ENCODE peak calls at places on chromosomes 16 and 17, in eight cellular contexts. One of them, this sample, is unnamed.
A peak's percentile ranks its signal among the peaks of the same experiment; 100 is the strongest.

GRCh38 chr17:57407287-57408063 is 151.2 kb downstream of the MSI2 start:
- DNase-seq in astrocyte of the cerebellum: no peak
- DNase-seq in stimulated activated CD4-positive, alpha-beta T cell treated with anti-CD3 and anti-CD28 coated beads, TNF-alpha, amount 100 ng/mL, for 48 hours: no peak
- DNase-seq in NCI-H2081: peak; percentile 74
- DNase-seq in activated effector memory CD4-positive, alpha-beta T cell treated with anti-CD3 and anti-CD28 coated beads, Interleukin-2, amount 50 U/mL, for 16 hours: no peak
- DNase-seq in head of caudate nucleus: no peak
- DNase-seq in AG09309: no peak
- DNase-seq in H9: no peak
- DNase-seq in this sample: no peak

GRCh38 chr16:89199241-89200123 is 855 bp downstream of the SLC22A31 start:
- DNase-seq in astrocyte of the cerebellum: no peak
- DNase-seq in stimulated activated CD4-positive, alpha-beta T cell treated with anti-CD3 and anti-CD28 coated beads, TNF-alpha, amount 100 ng/mL, for 48 hours: no peak
- DNase-seq in NCI-H2081: no peak
- DNase-seq in activated effector memory CD4-positive, alpha-beta T cell treated with anti-CD3 and anti-CD28 coated beads, Interleukin-2, amount 50 U/mL, for 16 hours: no peak
- DNase-seq in head of caudate nucleus: no peak
- DNase-seq in AG09309: no peak
- DNase-seq in H9: peak; percentile 28
- DNase-seq in this sample: no peak

GRCh38 chr17:1963250-1963649 is 61.9 kb downstream of the RTN4RL1 start:
- DNase-seq in astrocyte of the cerebellum: no peak
- DNase-seq in stimulated activated CD4-positive, alpha-beta T cell treated with anti-CD3 and anti-CD28 coated beads, TNF-alpha, amount 100 ng/mL, for 48 hours: no peak
- DNase-seq in NCI-H2081: no peak
- DNase-seq in activated effector memory CD4-positive, alpha-beta T cell treated with anti-CD3 and anti-CD28 coated beads, Interleukin-2, amount 50 U/mL, for 16 hours: no peak
- DNase-seq in head of caudate nucleus: no peak
- DNase-seq in AG09309: no peak
- DNase-seq in H9: no peak
- DNase-seq in this sample: no peak

GRCh38 chr16:89193021-89193575 is 7.2 kb downstream of the SLC22A31 start:
- DNase-seq in astrocyte of the cerebellum: no peak
- DNase-seq in stimulated activated CD4-positive, alpha-beta T cell treated with anti-CD3 and anti-CD28 coated beads, TNF-alpha, amount 100 ng/mL, for 48 hours: peak; percentile 63
- DNase-seq in NCI-H2081: no peak
- DNase-seq in activated effector memory CD4-positive, alpha-beta T cell treated with anti-CD3 and anti-CD28 coated beads, Interleukin-2, amount 50 U/mL, for 16 hours: peak; percentile 80
- DNase-seq in head of caudate nucleus: no peak
- DNase-seq in AG09309: peak; percentile 7
- DNase-seq in H9: peak; percentile 96
- DNase-seq in this sample: no peak

GRCh38 chr17:38922538-38923291 is 2.7 kb upstream of the LASP1NB start:
- DNase-seq in astrocyte of the cerebellum: peak; percentile 71
- DNase-seq in stimulated activated CD4-positive, alpha-beta T cell treated with anti-CD3 and anti-CD28 coated beads, TNF-alpha, amount 100 ng/mL, for 48 hours: no peak
- DNase-seq in NCI-H2081: peak; percentile 77
- DNase-seq in activated effector memory CD4-positive, alpha-beta T cell treated with anti-CD3 and anti-CD28 coated beads, Interleukin-2, amount 50 U/mL, for 16 hours: no peak
- DNase-seq in head of caudate nucleus: peak; percentile 53
- DNase-seq in AG09309: peak; percentile 18
- DNase-seq in H9: peak; percentile 71
- DNase-seq in this sample: peak; percentile 49

GRCh38 chr17:68446626-68447041 is 10.7 kb downstream of the WIPI1 start:
- DNase-seq in astrocyte of the cerebellum: no peak
- DNase-seq in stimulated activated CD4-positive, alpha-beta T cell treated with anti-CD3 and anti-CD28 coated beads, TNF-alpha, amount 100 ng/mL, for 48 hours: no peak
- DNase-seq in NCI-H2081: no peak
- DNase-seq in activated effector memory CD4-positive, alpha-beta T cell treated with anti-CD3 and anti-CD28 coated beads, Interleukin-2, amount 50 U/mL, for 16 hours: no peak
- DNase-seq in head of caudate nucleus: no peak
- DNase-seq in AG09309: no peak
- DNase-seq in H9: no peak
- DNase-seq in this sample: no peak

GRCh38 chr17:29615492-29616299 is 7.0 kb downstream of the CORO6 start:
- DNase-seq in astrocyte of the cerebellum: no peak
- DNase-seq in stimulated activated CD4-positive, alpha-beta T cell treated with anti-CD3 and anti-CD28 coated beads, TNF-alpha, amount 100 ng/mL, for 48 hours: peak; percentile 69
- DNase-seq in NCI-H2081: peak; percentile 66
- DNase-seq in activated effector memory CD4-positive, alpha-beta T cell treated with anti-CD3 and anti-CD28 coated beads, Interleukin-2, amount 50 U/mL, for 16 hours: peak; percentile 95
- DNase-seq in head of caudate nucleus: peak; percentile 92
- DNase-seq in AG09309: no peak
- DNase-seq in H9: peak; percentile 94
- DNase-seq in this sample: peak; percentile 96

GRCh38 chr17:42179911-42180410 is 981 bp downstream of the KCNH4 start:
- DNase-seq in astrocyte of the cerebellum: no peak
- DNase-seq in stimulated activated CD4-positive, alpha-beta T cell treated with anti-CD3 and anti-CD28 coated beads, TNF-alpha, amount 100 ng/mL, for 48 hours: no peak
- DNase-seq in NCI-H2081: peak; percentile 27
- DNase-seq in activated effector memory CD4-positive, alpha-beta T cell treated with anti-CD3 and anti-CD28 coated beads, Interleukin-2, amount 50 U/mL, for 16 hours: no peak
- DNase-seq in head of caudate nucleus: peak; percentile 36
- DNase-seq in AG09309: no peak
- DNase-seq in H9: peak; percentile 88
- DNase-seq in this sample: no peak

GRCh38 chr17:49210158-49211029 is at the start of the genes ABI3 and GNGT2:
- DNase-seq in astrocyte of the cerebellum: no peak
- DNase-seq in stimulated activated CD4-positive, alpha-beta T cell treated with anti-CD3 and anti-CD28 coated beads, TNF-alpha, amount 100 ng/mL, for 48 hours: peak; percentile 57
- DNase-seq in NCI-H2081: no peak
- DNase-seq in activated effector memory CD4-positive, alpha-beta T cell treated with anti-CD3 and anti-CD28 coated beads, Interleukin-2, amount 50 U/mL, for 16 hours: peak; percentile 85
- DNase-seq in head of caudate nucleus: peak; percentile 39
- DNase-seq in AG09309: no peak
- DNase-seq in H9: peak; percentile 74
- DNase-seq in this sample: peak; percentile 48

GRCh38 chr16:441447-441846 is 16.0 kb downstream of the RAB11FIP3 start:
- DNase-seq in astrocyte of the cerebellum: no peak
- DNase-seq in stimulated activated CD4-positive, alpha-beta T cell treated with anti-CD3 and anti-CD28 coated beads, TNF-alpha, amount 100 ng/mL, for 48 hours: no peak
- DNase-seq in NCI-H2081: peak; percentile 23
- DNase-seq in activated effector memory CD4-positive, alpha-beta T cell treated with anti-CD3 and anti-CD28 coated beads, Interleukin-2, amount 50 U/mL, for 16 hours: no peak
- DNase-seq in head of caudate nucleus: no peak
- DNase-seq in AG09309: no peak
- DNase-seq in H9: no peak
- DNase-seq in this sample: no peak

GRCh38 chr17:57916925-57917858 is 38.0 kb downstream of the CUEDC1 start:
- DNase-seq in astrocyte of the cerebellum: no peak
- DNase-seq in stimulated activated CD4-positive, alpha-beta T cell treated with anti-CD3 and anti-CD28 coated beads, TNF-alpha, amount 100 ng/mL, for 48 hours: no peak
- DNase-seq in NCI-H2081: peak; percentile 58
- DNase-seq in activated effector memory CD4-positive, alpha-beta T cell treated with anti-CD3 and anti-CD28 coated beads, Interleukin-2, amount 50 U/mL, for 16 hours: no peak
- DNase-seq in head of caudate nucleus: peak; percentile 56
- DNase-seq in AG09309: no peak
- DNase-seq in H9: no peak
- DNase-seq in this sample: peak; percentile 86

GRCh38 chr16:25063865-25064264 is 47.7 kb upstream of the LCMT1 start:
- DNase-seq in astrocyte of the cerebellum: no peak
- DNase-seq in stimulated activated CD4-positive, alpha-beta T cell treated with anti-CD3 and anti-CD28 coated beads, TNF-alpha, amount 100 ng/mL, for 48 hours: no peak
- DNase-seq in NCI-H2081: no peak
- DNase-seq in activated effector memory CD4-positive, alpha-beta T cell treated with anti-CD3 and anti-CD28 coated beads, Interleukin-2, amount 50 U/mL, for 16 hours: no peak
- DNase-seq in head of caudate nucleus: no peak
- DNase-seq in AG09309: no peak
- DNase-seq in H9: no peak
- DNase-seq in this sample: no peak

GRCh38 chr17:43456661-43457361 is 27.0 kb upstream of the DHX8 start:
- DNase-seq in astrocyte of the cerebellum: no peak
- DNase-seq in stimulated activated CD4-positive, alpha-beta T cell treated with anti-CD3 and anti-CD28 coated beads, TNF-alpha, amount 100 ng/mL, for 48 hours: no peak
- DNase-seq in NCI-H2081: peak; percentile 38
- DNase-seq in activated effector memory CD4-positive, alpha-beta T cell treated with anti-CD3 and anti-CD28 coated beads, Interleukin-2, amount 50 U/mL, for 16 hours: no peak
- DNase-seq in head of caudate nucleus: no peak
- DNase-seq in AG09309: no peak
- DNase-seq in H9: no peak
- DNase-seq in this sample: no peak

GRCh38 chr16:16828913-16829398 is 450.0 kb downstream of the NPIPA7 start:
- DNase-seq in astrocyte of the cerebellum: no peak
- DNase-seq in stimulated activated CD4-positive, alpha-beta T cell treated with anti-CD3 and anti-CD28 coated beads, TNF-alpha, amount 100 ng/mL, for 48 hours: no peak
- DNase-seq in NCI-H2081: no peak
- DNase-seq in activated effector memory CD4-positive, alpha-beta T cell treated with anti-CD3 and anti-CD28 coated beads, Interleukin-2, amount 50 U/mL, for 16 hours: no peak
- DNase-seq in head of caudate nucleus: no peak
- DNase-seq in AG09309: no peak
- DNase-seq in H9: peak; percentile 29
- DNase-seq in this sample: no peak

GRCh38 chr17:182164-182751 is 808 bp upstream of the DOC2B start:
- DNase-seq in astrocyte of the cerebellum: no peak
- DNase-seq in stimulated activated CD4-positive, alpha-beta T cell treated with anti-CD3 and anti-CD28 coated beads, TNF-alpha, amount 100 ng/mL, for 48 hours: no peak
- DNase-seq in NCI-H2081: no peak
- DNase-seq in activated effector memory CD4-positive, alpha-beta T cell treated with anti-CD3 and anti-CD28 coated beads, Interleukin-2, amount 50 U/mL, for 16 hours: no peak
- DNase-seq in head of caudate nucleus: no peak
- DNase-seq in AG09309: no peak
- DNase-seq in H9: no peak
- DNase-seq in this sample: no peak

GRCh38 chr16:56277040-56277439 is 85.8 kb downstream of the GNAO1 start:
- DNase-seq in astrocyte of the cerebellum: no peak
- DNase-seq in stimulated activated CD4-positive, alpha-beta T cell treated with anti-CD3 and anti-CD28 coated beads, TNF-alpha, amount 100 ng/mL, for 48 hours: no peak
- DNase-seq in NCI-H2081: peak; percentile 15
- DNase-seq in activated effector memory CD4-positive, alpha-beta T cell treated with anti-CD3 and anti-CD28 coated beads, Interleukin-2, amount 50 U/mL, for 16 hours: peak; percentile 45
- DNase-seq in head of caudate nucleus: no peak
- DNase-seq in AG09309: no peak
- DNase-seq in H9: peak; percentile 73
- DNase-seq in this sample: no peak

This sample was measured in globus pallidus.